ENCODE peak calls at places on chromosomes 11 and 22, in eight cellular contexts. D, K, P, R, L, X, O and Y are unnamed samples.

GRCh38 chr11:1073261-1073724 is 1.4 kb upstream of the MUC2 start:
- DNase-seq in O (no peak), R (peak), K (peak), P (peak), X (peak), L (no peak), D (peak), Y (peak)

GRCh38 chr22:24107668-24108067 is 73.6 kb upstream of the SUSD2 start:
- DNase-seq in L (peak), K (peak), P (peak), D (no peak), R (peak), O (peak), X (peak), Y (no peak)

GRCh38 chr11:18567081-18567480 is 21.5 kb downstream of the UEVLD start:
- DNase-seq in O (no peak), X (no peak), P (no peak), R (no peak), L (no peak), K (no peak), D (no peak), Y (no peak)

GRCh38 chr11:64084962-64085710 is 49.4 kb downstream of the FLRT1 start:
- DNase-seq in P (no peak), R (peak), X (no peak), D (peak), K (no peak), O (no peak), L (no peak), Y (no peak)

GRCh38 chr22:37742374-37743092 is 45.7 kb downstream of the TRIOBP start:
- DNase-seq in K (no peak), R (no peak), P (no peak), L (peak), D (peak), X (no peak), O (no peak), Y (peak)

GRCh38 chr11:81497202-81497804 is 1236.4 kb downstream of the FAM181B start:
- DNase-seq in X (no peak), R (no peak), K (no peak), O (no peak), D (peak), P (no peak), L (peak), Y (peak)

GRCh38 chr11:69601346-69601975 is 39.5 kb upstream of the CCND1 start:
- DNase-seq in X (no peak), P (no peak), K (no peak), L (no peak), D (peak), R (no peak), O (no peak), Y (no peak)

GRCh38 chr22:23675502-23676415 is 15.1 kb upstream of the RGL4 start:
- DNase-seq in P (no peak), L (no peak), X (peak), D (peak), R (peak), O (no peak), K (peak), Y (peak)

GRCh38 chr11:105045897-105046296 is 762 bp upstream of the CARD16 start:
- DNase-seq in D (no peak), R (no peak), P (no peak), X (no peak), L (no peak), O (no peak), K (peak), Y (no peak)

GRCh38 chr22:33204408-33204807 is 146.2 kb upstream of the SYN3 start:
- DNase-seq in K (no peak), X (no peak), D (no peak), P (no peak), R (no peak), O (no peak), L (no peak), Y (no peak)

GRCh38 chr22:47154621-47155081 is 392.2 kb downstream of the TBC1D22A start:
- DNase-seq in R (peak), O (no peak), P (peak), X (no peak), L (peak), K (no peak), D (peak), Y (no peak)

GRCh38 chr22:33717694-33718396 is 202.4 kb downstream of the LARGE1 start:
- DNase-seq in K (no peak), P (no peak), D (no peak), X (no peak), L (no peak), O (no peak), R (no peak), Y (no peak)

GRCh38 chr22:48827228-48827810 is 1000.4 kb downstream of the BRD1 start:
- DNase-seq in R (no peak), K (peak), L (no peak), D (no peak), O (no peak), P (no peak), X (no peak), Y (no peak)

GRCh38 chr11:35179466-35180135 is 40.6 kb downstream of the CD44 start:
- DNase-seq in X (no peak), P (no peak), R (no peak), L (no peak), O (no peak), K (no peak), D (no peak), Y (no peak)

GRCh38 chr11:18191376-18191775 is 18.7 kb downstream of the MRGPRX4 start:
- DNase-seq in R (no peak), P (no peak), O (no peak), X (no peak), L (no peak), K (no peak), D (no peak), Y (no peak)

GRCh38 chr11:32374261-32374711 is 61.1 kb downstream of the WT1 start:
- DNase-seq in X (no peak), L (no peak), R (peak), D (peak), K (no peak), O (no peak), P (no peak), Y (peak)

GRCh38 chr22:27132896-27133500 is 475.6 kb downstream of the MIAT start:
- DNase-seq in R (no peak), K (no peak), D (no peak), L (no peak), P (no peak), X (no peak), O (no peak), Y (no peak)

GRCh38 chr11:2268911-2269600 is 1.3 kb downstream of the ASCL2 start:
- DNase-seq in L (no peak), P (peak), D (peak), X (peak), O (peak), K (no peak), R (peak), Y (no peak)

GRCh38 chr11:115530752-115531151 is 26.5 kb upstream of the CADM1 start:
- DNase-seq in X (no peak), D (no peak), O (no peak), R (no peak), P (no peak), L (no peak), K (no peak), Y (no peak)

GRCh38 chr11:35138949-35139881 is at the start of gene CD44:
- DNase-seq in K (peak), O (peak), X (peak), L (peak), P (peak), D (peak), R (peak), Y (no peak)

GRCh38 chr11:66343176-66343575 is 1.7 kb downstream of the BRMS1 start:
- DNase-seq in L (no peak), K (no peak), D (no peak), O (no peak), R (no peak), X (no peak), P (no peak), Y (no peak)

GRCh38 chr22:47395481-47395880 is 633.0 kb downstream of the TBC1D22A start:
- DNase-seq in K (peak), O (no peak), X (no peak), P (no peak), D (no peak), R (no peak), L (no peak), Y (peak)

GRCh38 chr22:32788884-32789624 is 12.5 kb upstream of the TIMP3 start:
- DNase-seq in O (no peak), P (no peak), D (no peak), K (no peak), L (no peak), R (peak), X (no peak), Y (no peak)

GRCh38 chr11:33040127-33040861 is 922 bp downstream of the TCP11L1 start:
- DNase-seq in D (peak), K (no peak), L (no peak), O (no peak), P (no peak), R (no peak), X (no peak), Y (no peak)

DNA sequence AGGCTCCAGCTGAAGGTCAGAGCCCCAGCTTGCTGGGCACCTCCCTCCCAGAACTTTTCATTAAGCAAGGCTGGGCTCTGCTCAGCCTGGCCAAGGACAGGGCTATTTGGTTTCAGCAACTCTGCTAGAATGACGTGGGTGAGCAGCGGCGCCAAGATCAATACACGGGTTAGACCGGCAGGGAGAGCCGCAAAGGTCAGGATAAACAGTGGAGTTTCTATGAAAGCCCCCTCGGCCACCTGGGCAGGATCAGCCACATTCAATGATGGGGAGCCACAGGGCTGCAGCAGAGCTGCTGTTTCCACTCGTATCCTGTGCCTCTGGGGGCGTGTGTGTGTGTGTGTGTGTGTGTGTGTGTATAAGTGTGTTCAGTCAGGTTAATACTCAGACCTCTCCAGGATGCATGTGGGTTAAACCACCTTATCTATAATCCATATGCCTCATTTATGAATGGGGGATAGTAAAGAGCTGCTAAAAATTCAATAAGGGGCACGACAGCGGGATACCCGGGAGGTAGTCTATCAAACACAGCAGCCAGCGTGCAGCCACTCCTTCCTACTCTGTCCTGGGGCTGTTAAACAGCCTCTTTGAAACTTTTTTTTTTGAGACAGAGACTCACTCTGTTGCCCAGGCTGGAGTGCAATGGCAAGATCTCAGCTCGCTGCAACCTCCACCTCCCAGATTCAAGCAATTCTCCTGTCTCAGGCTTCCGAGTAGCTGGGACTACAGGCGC is 34.8 kb downstream of the MYH9 start:
- DNase-seq in K (no peak), P (peak), X (no peak), O (no peak), D (peak), R (peak), L (peak), Y (peak)
- H3K27ac ChIP-seq in K (peak), P (peak), X (peak), O (peak), D (peak), R (peak), L (peak), Y (peak)

DNA sequence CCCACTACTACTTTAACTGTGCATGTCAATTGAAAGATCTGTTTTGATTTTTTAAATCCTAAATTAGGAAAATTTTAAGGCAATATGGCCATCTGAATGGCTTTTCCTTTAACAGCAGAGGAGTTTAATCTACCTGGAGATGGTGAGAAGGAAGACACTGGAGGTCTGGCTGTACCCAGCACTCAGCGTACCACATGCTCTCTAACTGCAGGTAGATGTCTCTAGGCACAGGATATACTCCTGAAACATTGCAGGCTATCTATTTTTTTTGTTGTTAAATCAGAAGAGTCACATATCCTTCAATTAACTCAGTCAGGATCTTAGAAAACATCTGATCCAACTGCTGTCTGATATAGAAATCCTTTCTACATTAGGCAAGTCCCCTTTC is 17.3 kb upstream of the CASTOR1 start:
- DNase-seq in L (no peak), P (no peak), D (no peak), R (no peak), K (no peak), O (no peak), X (no peak), Y (no peak)
- H3K4me3 ChIP-seq in L (no peak), P (peak), D (no peak), R (no peak), K (no peak), O (no peak), X (no peak), Y (no peak)

GRCh38 chr22:39434243-39434653 is 22.6 kb upstream of the MGAT3 start:
- DNase-seq in K (peak), O (no peak), X (no peak), L (no peak), P (peak), D (no peak), R (no peak), Y (no peak)
- H3K27ac ChIP-seq in K (no peak), O (no peak), X (no peak), L (no peak), P (peak), D (no peak), R (no peak), Y (no peak)

DNA sequence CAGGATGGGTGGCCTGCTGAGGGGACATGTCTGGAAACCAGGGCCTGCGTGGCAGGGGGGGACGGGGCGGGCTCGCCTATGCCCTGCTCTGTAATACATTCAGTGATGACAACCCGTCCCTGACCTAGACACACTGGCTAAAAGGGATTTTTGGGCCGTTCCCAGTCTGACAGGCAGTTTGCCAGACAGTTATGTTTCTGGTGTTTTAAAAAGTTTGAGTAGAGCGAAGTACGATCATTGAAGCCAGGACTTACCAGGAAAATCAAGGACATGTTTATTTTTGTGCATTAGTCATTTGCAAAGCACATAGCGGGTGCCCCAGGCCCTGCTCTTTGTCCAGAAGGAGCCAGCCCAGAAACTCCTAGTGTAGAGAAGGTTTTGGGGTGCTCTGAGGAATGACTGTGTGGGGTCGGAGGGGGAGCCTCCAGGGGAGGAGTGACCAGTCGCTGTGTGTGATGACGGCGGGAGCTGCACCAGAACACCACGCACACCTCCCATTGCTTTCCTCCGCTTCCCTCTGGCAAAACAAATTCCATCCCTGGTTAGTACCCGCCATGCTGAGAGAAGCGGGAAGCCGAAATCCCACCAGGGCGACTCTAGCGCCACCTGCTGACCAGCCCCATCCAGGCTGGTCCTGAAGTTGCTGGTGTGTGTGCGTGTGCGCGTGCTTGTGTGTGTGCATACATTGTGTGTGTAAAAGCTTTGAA is 50.8 kb downstream of the FBLN1 start:
- DNase-seq in L (peak), X (peak), K (no peak), R (peak), O (peak), P (peak), D (peak), Y (peak)
- H3K4me3 ChIP-seq in L (peak), X (no peak), K (no peak), R (no peak), O (peak), P (no peak), D (no peak), Y (no peak)

GRCh38 chr11:29124436-29124835 is 892.4 kb downstream of the KCNA4 start:
- DNase-seq in X (no peak), R (no peak), K (no peak), O (no peak), P (no peak), L (no peak), D (no peak), Y (no peak)

GRCh38 chr11:29125621-29126020 is 891.2 kb downstream of the KCNA4 start:
- DNase-seq in P (no peak), O (no peak), K (no peak), R (no peak), X (no peak), D (peak), L (no peak), Y (no peak)

GRCh38 chr11:29119691-29120328 is 897.0 kb downstream of the KCNA4 start:
- DNase-seq in O (no peak), P (no peak), R (no peak), L (peak), D (peak), K (no peak), X (no peak), Y (no peak)

GRCh38 chr11:29119116-29119515 is 897.7 kb downstream of the KCNA4 start:
- DNase-seq in D (peak), K (no peak), L (no peak), O (no peak), R (no peak), P (no peak), X (no peak), Y (no peak)

GRCh38 chr11:29120329-29120695 is 896.5 kb downstream of the KCNA4 start:
- DNase-seq in R (no peak), O (no peak), X (no peak), D (no peak), K (no peak), L (no peak), P (no peak), Y (no peak)
- H3K27ac ChIP-seq in R (no peak), O (peak), X (no peak), D (peak), K (no peak), L (peak), P (no peak), Y (no peak)

GRCh38 chr11:125394306-125394705 is 101.8 kb downstream of the FEZ1 start:
- DNase-seq in X (no peak), D (no peak), K (no peak), R (no peak), L (no peak), O (no peak), P (no peak), Y (no peak)
- H3K4me3 ChIP-seq in X (no peak), D (no peak), K (no peak), R (no peak), L (no peak), O (no peak), P (no peak), Y (no peak)

DNA sequence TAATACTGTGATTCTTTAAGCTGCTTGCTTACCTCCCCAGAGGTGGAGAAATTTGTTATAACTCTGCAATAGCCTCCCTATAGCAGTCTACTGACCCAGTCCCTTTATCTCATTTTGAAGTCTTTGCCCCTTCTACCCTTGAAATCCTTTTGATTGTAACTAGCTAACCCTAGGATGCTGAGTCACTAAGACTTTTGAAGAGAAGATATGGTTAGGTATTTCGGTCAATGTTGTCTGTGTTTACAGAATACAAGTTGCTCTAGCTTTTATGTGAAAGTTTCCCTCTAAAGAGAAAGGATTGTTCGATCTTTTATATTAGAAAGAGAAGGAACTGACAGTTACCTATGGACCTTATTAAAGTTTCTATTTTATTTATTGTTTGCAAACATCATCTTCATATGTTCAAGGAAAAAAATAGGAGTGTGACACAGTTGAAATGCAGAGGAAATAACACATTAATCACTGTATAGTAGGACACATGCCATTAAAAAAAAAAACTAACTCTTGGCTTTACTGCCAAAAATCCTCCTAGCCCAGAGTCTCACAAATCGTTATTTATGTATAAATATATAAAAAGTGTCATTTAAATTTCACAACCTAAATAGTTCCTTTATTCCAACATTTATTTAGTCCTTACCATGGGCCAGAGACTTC is 3.1 kb downstream of the HYLS1 start:
- DNase-seq in P (no peak), D (no peak), L (no peak), O (no peak), X (no peak), R (no peak), K (no peak), Y (no peak)
- H3K27ac ChIP-seq in P (no peak), D (no peak), L (no peak), O (no peak), X (no peak), R (no peak), K (no peak), Y (no peak)

DNA sequence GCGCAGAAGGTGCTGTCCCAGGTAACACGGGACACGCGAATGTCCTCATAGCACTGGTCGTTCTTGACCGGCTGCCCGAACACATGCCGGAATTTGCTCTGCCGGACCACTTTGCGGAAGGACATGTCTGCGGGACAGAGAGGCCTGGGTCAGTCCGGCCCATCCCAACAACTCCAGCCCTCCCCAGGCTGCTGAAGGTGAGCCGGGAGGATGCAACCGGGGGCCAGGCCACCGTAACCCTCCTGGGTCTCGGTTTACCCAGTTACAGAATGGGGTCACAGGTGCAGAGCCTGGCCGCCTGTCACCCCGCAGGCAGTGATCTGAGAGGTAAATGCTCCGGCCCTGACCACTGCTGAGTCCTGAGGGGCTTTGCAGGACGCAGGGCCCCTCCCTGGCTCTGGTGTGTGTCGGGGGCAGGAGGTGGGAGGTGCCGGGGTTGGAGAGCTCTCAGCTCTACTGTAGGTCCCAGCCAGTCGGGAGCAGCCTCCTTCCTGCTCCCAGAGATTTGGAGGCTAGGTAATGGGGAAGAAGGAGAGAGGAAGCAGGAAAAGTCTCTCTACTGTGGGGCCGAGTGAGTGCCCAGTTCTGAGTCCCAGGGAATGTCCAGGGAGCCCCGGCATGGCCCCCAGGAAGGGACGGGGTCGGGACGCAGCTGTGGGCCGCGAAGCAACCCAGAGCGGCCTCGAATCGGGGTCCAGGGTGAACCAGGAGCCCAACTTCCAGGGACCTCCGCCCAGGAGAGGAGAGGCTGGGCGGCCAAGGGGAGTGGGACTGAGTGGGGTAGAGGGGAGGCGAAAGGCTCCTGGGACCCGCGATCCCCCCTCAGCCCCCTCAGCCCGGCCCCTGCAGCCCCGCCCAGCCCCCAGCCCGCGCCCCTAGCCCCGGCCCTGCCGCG is 525 bp downstream of the CORO1B start:
- DNase-seq in O (no peak), P (no peak), K (no peak), R (no peak), D (no peak), L (no peak), X (no peak), Y (no peak)
- H3K4me3 ChIP-seq in O (peak), P (peak), K (peak), R (peak), D (peak), L (peak), X (peak), Y (peak)